ENCODE peak calls at places on chromosomes 16 and 17, in seven cellular contexts. Y is cardiac muscle cell; E is activated T-helper 1 cell treated with anti-CD3 and anti-CD28 coated beads, Interleukin-12 subunit alpha, Interleukin-12 subunit beta, Interleukin-2, Interleukin-4 antibody, amounts not matched to agents 30 ng/mL and 10 ng/mL and 1 ng/mL, durations not matched to agents 14 hours and 24 hours and 36 hours; F is activated T-cell treated with anti-CD3 and anti-CD28 coated beads for 48 hours; M is activated gamma-delta T cell treated with Interleukin-2 at 50 U/mL for 16 hours; V is AG09309; X is T-helper 17 cell. P is an unnamed sample.

GRCh38 chr17:55327225-55328088 is 62.7 kb downstream of the HLF start:
- DNase-seq in E (no peak), M (no peak), X (no peak), V (no peak), Y (no peak), F (no peak), P (no peak)

GRCh38 chr17:21218101-21218500 is 4.1 kb upstream of the TMEM11 start:
- DNase-seq in X (no peak), M (no peak), Y (peak), F (peak), E (no peak), V (no peak), P (no peak)

GRCh38 chr17:39183045-39183444 is 14.4 kb downstream of the CACNB1 start:
- DNase-seq in V (no peak), E (no peak), X (no peak), M (no peak), F (no peak), Y (no peak), P (no peak)

GRCh38 chr17:79842656-79843474 is 3.6 kb upstream of the CBX4 start:
- DNase-seq in V (no peak), E (no peak), Y (no peak), M (no peak), F (no peak), X (no peak), P (no peak)

GRCh38 chr17:79777844-79778503 is at the start of gene CBX2:
- DNase-seq in X (peak), F (peak), Y (peak), E (peak), M (peak), V (no peak), P (peak)

GRCh38 chr16:19138601-19139000 is 24.8 kb downstream of the ITPRIPL2 start:
- DNase-seq in X (no peak), E (no peak), F (no peak), V (no peak), Y (no peak), M (no peak), P (peak)

GRCh38 chr16:12557808-12558207 is 245.9 kb downstream of the CPPED1 start:
- DNase-seq in F (no peak), V (no peak), M (no peak), X (no peak), Y (no peak), E (no peak), P (no peak)

GRCh38 chr17:38730526-38731379 is 612 bp downstream of the CISD3 start:
- DNase-seq in E (no peak), M (no peak), X (no peak), F (no peak), Y (peak), V (no peak), P (peak)

GRCh38 chr17:7380321-7380720 is 568 bp upstream of the TNK1 start:
- DNase-seq in M (no peak), E (no peak), V (peak), Y (no peak), X (no peak), F (no peak), P (peak)

GRCh38 chr16:68031951-68032350 is 8.9 kb downstream of the DUS2 start:
- DNase-seq in Y (no peak), E (no peak), X (no peak), V (no peak), F (no peak), M (no peak), P (no peak)

GRCh38 chr16:55000595-55000994 is 69.9 kb downstream of the IRX5 start:
- DNase-seq in E (no peak), X (no peak), M (no peak), Y (no peak), V (peak), F (no peak), P (no peak)

GRCh38 chr17:71142333-71142732 is 973.0 kb downstream of the KCNJ2 start:
- DNase-seq in V (no peak), X (no peak), E (no peak), M (no peak), Y (peak), F (no peak), P (no peak)

GRCh38 chr17:8900626-8901585 is 33.4 kb upstream of the PIK3R6 start:
- DNase-seq in V (no peak), Y (no peak), X (no peak), E (no peak), F (no peak), M (no peak), P (no peak)

GRCh38 chr17:8283356-8283755 is 5.1 kb upstream of the RANGRF start:
- DNase-seq in F (no peak), X (no peak), E (no peak), M (no peak), V (no peak), Y (no peak), P (no peak)

GRCh38 chr17:36153887-36154576 is 22.4 kb downstream of the TBC1D3B start:
- DNase-seq in V (no peak), Y (no peak), M (no peak), X (no peak), F (no peak), E (no peak), P (no peak)

GRCh38 chr17:30238387-30239088 is 3.0 kb upstream of the SLC6A4 start:
- DNase-seq in V (no peak), M (no peak), X (no peak), E (no peak), F (no peak), Y (peak), P (no peak)